ENCODE peak calls at places on chromosomes 5 and 9, in seven cellular contexts. L, B, E, Q, Z, F and H are unnamed samples.

GRCh38 chr5:167358868-167359492 is 932.5 kb upstream of the WWC1 start:
- DNase-seq in L (no peak), B (no peak), E (no peak), Q (no peak), Z (peak; percentile 36), F (no peak), H (no peak)

GRCh38 chr5:1065891-1066650 is 45.8 kb downstream of the SLC12A7 start:
- DNase-seq in L (no peak), B (no peak), E (no peak), Q (peak; percentile 14), Z (no peak), F (no peak), H (no peak)

GRCh38 chr5:33049298-33049697 is 338.2 kb downstream of the NPR3 start:
- DNase-seq in L (peak; percentile 68), B (no peak), E (no peak), Q (no peak), Z (no peak), F (no peak), H (no peak)

GRCh38 chr9:123327697-123328100 is 28.3 kb upstream of the CRB2 start:
- DNase-seq in L (no peak), B (no peak), E (peak; percentile 54), Q (no peak), Z (no peak), F (no peak), H (no peak)

GRCh38 chr5:113043491-113043931 is 66.9 kb downstream of the DCP2 start:
- DNase-seq in L (peak; percentile 32), B (peak; percentile 52), E (peak; percentile 61), Q (peak; percentile 61), Z (peak; percentile 72), F (no peak), H (peak; percentile 49)

GRCh38 chr5:35618297-35618636 is 604 bp downstream of the SPEF2 start:
- DNase-seq in L (peak; percentile 6), B (no peak), E (no peak), Q (no peak), Z (no peak), F (no peak), H (no peak)

GRCh38 chr5:96093890-96094381 is 132.3 kb upstream of the ELL2 start:
- DNase-seq in L (no peak), B (no peak), E (no peak), Q (no peak), Z (no peak), F (no peak), H (no peak)

GRCh38 chr9:121545148-121545874 is 45.7 kb upstream of the GGTA1 start:
- DNase-seq in L (no peak), B (no peak), E (no peak), Q (no peak), Z (no peak), F (no peak), H (no peak)

GRCh38 chr5:37565067-37565670 is 186.1 kb downstream of the WDR70 start:
- DNase-seq in L (no peak), B (no peak), E (no peak), Q (no peak), Z (no peak), F (no peak), H (no peak)

GRCh38 chr5:149358294-149358651 is 427 bp downstream of the PCYOX1L start:
- DNase-seq in L (no peak), B (peak; percentile 67), E (peak; percentile 25), Q (peak; percentile 59), Z (no peak), F (no peak), H (no peak)

GRCh38 chr9:4690144-4690543 is 10.8 kb downstream of the CDC37L1 start:
- DNase-seq in L (no peak), B (no peak), E (no peak), Q (no peak), Z (no peak), F (no peak), H (no peak)

GRCh38 chr9:134325096-134325812 is 1.0 kb upstream of the RXRA start:
- DNase-seq in L (peak; percentile 50), B (peak; percentile 58), E (peak; percentile 75), Q (peak; percentile 25), Z (no peak), F (peak; percentile 75), H (peak; percentile 59)

GRCh38 chr5:81545911-81546310 is 152.0 kb upstream of the ACOT12 start:
- DNase-seq in L (no peak), B (no peak), E (no peak), Q (no peak), Z (no peak), F (no peak), H (no peak)

GRCh38 chr9:5479994-5480694 is 29.8 kb downstream of the CD274 start:
- DNase-seq in L (peak; percentile 28), B (no peak), E (no peak), Q (no peak), Z (no peak), F (peak; percentile 35), H (no peak)

GRCh38 chr9:91903126-91903911 is 46.7 kb downstream of the ROR2 start:
- DNase-seq in L (no peak), B (no peak), E (peak; percentile 43), Q (no peak), Z (no peak), F (no peak), H (no peak)

GRCh38 chr5:41071975-41072374 is 833 bp upstream of the MROH2B start:
- DNase-seq in L (peak; percentile 84), B (no peak), E (no peak), Q (no peak), Z (no peak), F (no peak), H (no peak)

GRCh38 chr9:88272986-88273385 is 115.3 kb upstream of the SPIN1 start:
- DNase-seq in L (no peak), B (no peak), E (no peak), Q (peak; percentile 23), Z (no peak), F (no peak), H (no peak)
- TF ChIP-seq CTCF in L (no peak), B (no peak), E (no peak), Q (peak; percentile 24), Z (peak; percentile 38), F (no peak), H (no peak)

GRCh38 chr9:137613259-137613658 is 5.5 kb upstream of the EHMT1 start:
- DNase-seq in L (no peak), B (no peak), E (no peak), Q (no peak), Z (no peak), F (no peak), H (no peak)

GRCh38 chr9:137613738-137614523 is 4.9 kb upstream of the EHMT1 start:
- DNase-seq in L (no peak), B (no peak), E (no peak), Q (no peak), Z (no peak), F (no peak), H (no peak)

GRCh38 chr9:137612741-137613142 is 6.1 kb upstream of the EHMT1 start:
- DNase-seq in L (no peak), B (no peak), E (no peak), Q (no peak), Z (no peak), F (no peak), H (no peak)

GRCh38 chr9:137615387-137615871 is 3.4 kb upstream of the EHMT1 start:
- DNase-seq in L (no peak), B (no peak), E (no peak), Q (no peak), Z (no peak), F (no peak), H (no peak)

DNA sequence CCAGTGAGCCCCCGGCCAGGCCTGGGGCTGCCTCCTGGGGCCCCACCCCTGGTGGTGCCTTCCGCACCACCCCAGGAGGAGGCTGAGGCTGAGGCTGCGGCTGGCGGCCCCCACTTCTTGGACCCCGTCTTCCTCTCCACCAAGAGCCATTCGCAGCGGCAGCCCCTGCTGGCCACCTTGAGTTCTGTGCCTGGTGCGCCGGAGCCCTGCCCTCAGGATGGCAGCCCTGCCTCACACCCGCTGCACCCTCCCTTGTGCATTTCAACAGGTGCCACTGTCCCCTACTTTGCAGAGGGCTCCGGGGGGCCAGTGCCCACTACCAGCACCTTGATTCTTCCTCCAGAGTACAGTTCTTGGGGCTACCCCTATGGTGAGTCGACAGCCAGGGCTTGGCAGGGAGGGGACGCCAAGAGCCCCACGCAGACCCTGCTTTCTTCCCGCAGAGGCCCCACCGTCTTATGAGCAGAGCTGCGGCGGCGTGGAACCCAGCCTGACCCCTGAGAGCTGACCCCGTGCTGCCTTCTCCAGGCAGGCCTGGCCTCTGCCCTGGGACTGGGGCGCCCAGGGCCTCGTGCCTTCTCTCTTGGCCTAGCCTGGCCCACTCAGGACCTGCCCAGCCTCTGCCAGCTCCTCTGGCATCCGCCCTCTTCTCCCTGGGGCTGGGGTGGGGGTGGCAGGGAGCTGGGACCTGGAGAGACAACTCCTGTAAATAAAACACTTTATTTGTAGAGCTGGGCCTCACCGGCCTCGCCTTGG is 4.0 kb upstream of the EHMT1 start:
- DNase-seq in L (no peak), B (no peak), E (no peak), Q (no peak), Z (no peak), F (no peak), H (no peak)
- TF ChIP-seq CTCF in L (no peak), B (no peak), E (no peak), Q (no peak), Z (peak; percentile 44), F (no peak), H (no peak)

GRCh38 chr5:52457808-52458207 is 329.9 kb upstream of the ITGA1 start:
- DNase-seq in L (no peak), B (no peak), E (no peak), Q (no peak), Z (no peak), F (no peak), H (no peak)
- TF ChIP-seq CTCF in L (no peak), B (no peak), E (no peak), Q (no peak), Z (no peak), F (no peak), H (no peak)

GRCh38 chr9:24095246-24095645 is 269.2 kb upstream of the ELAVL2 start:
- DNase-seq in L (no peak), B (no peak), E (no peak), Q (no peak), Z (no peak), F (no peak), H (no peak)

DNA sequence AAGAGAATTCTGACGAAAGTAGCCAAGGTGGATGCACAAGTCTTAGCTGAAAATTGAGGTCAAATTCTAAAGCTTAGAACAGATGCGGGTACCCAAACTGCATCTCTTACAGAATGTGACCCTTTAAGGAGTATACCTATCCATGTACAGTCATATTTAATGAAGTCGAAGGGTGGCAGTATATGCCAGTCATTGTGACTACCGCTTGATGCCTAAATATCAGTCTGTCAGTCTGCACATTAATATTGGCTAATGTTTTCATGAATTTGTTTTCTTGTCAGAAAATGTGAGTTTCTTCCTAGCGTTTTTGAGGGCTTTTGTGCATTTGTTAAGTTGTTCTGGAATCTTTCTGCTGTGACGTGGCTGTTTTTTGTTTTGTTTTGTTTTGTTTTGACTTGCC is 264.5 kb upstream of the ELAVL2 start:
- DNase-seq in L (no peak), B (no peak), E (no peak), Q (no peak), Z (no peak), F (no peak), H (no peak)
- TF ChIP-seq CTCF in L (no peak), B (no peak), E (no peak), Q (no peak), Z (peak; percentile 43), F (no peak), H (no peak)